ENCODE peak calls at places on chromosomes 6 and 20, in five cellular contexts. D is activated T-cell treated with anti-CD3 and anti-CD28 coated beads, Interleukin-2, amount 50 U/mL, for 4 hours; A is NCI-H146; B is H9; F is osteocyte. V is an unnamed sample.

GRCh38 chr6:84457276-84457675 is 229.8 kb upstream of the CEP162 start:
- DNase-seq in A (no peak), D (no peak), F (no peak), B (no peak), V (no peak)

GRCh38 chr6:134374486-134374885 is 56.6 kb upstream of the SGK1 start:
- DNase-seq in D (no peak), A (no peak), F (no peak), B (no peak), V (peak)

GRCh38 chr6:150395388-150396009 is 26.7 kb downstream of the IYD start:
- DNase-seq in D (no peak), F (no peak), B (peak), A (peak), V (peak)

GRCh38 chr6:13832778-13833177 is 18.4 kb upstream of the MCUR1 start:
- DNase-seq in A (no peak), D (no peak), F (no peak), B (no peak), V (no peak)

GRCh38 chr6:114063956-114064355 is 93.0 kb upstream of the HDAC2 start:
- DNase-seq in D (no peak), A (no peak), F (no peak), B (no peak), V (no peak)

GRCh38 chr6:93516441-93516840 is 97.1 kb upstream of the EPHA7 start:
- DNase-seq in D (no peak), B (no peak), F (no peak), A (no peak), V (no peak)

GRCh38 chr20:22663528-22664025 is 79.2 kb upstream of the FOXA2 start:
- DNase-seq in D (no peak), A (peak), B (peak), F (no peak), V (no peak)

GRCh38 chr6:168193816-168194701 is 115.0 kb upstream of the FRMD1 start:
- DNase-seq in A (no peak), D (no peak), F (peak), B (peak), V (peak)

GRCh38 chr20:3071610-3072529 is at the start of gene OXT:
- DNase-seq in D (peak), A (peak), F (no peak), B (peak), V (no peak)

GRCh38 chr6:106360410-106360988 is at the start of gene CRYBG1:
- DNase-seq in A (peak), B (peak), F (peak), D (peak), V (peak)

GRCh38 chr20:53831812-53832211 is 238.2 kb upstream of the ZNF217 start:
- DNase-seq in A (no peak), F (no peak), B (no peak), D (no peak), V (no peak)

GRCh38 chr6:89487864-89488263 is 54.9 kb downstream of the ANKRD6 start:
- DNase-seq in F (no peak), A (peak), D (no peak), B (no peak), V (no peak)

GRCh38 chr6:166434336-166434735 is 51.6 kb upstream of the MPC1 start:
- DNase-seq in B (peak), D (no peak), F (no peak), A (no peak), V (no peak)

GRCh38 chr6:157035576-157035975 is 258.4 kb downstream of the ARID1B start:
- DNase-seq in A (no peak), D (no peak), F (no peak), B (no peak), V (no peak)

GRCh38 chr20:32510601-32511357 is 74.4 kb downstream of the NOL4L start:
- DNase-seq in F (no peak), B (peak), A (peak), D (no peak), V (peak)

GRCh38 chr6:100892693-100893092 is 11.6 kb upstream of the ASCC3 start:
- DNase-seq in B (peak), D (no peak), A (peak), F (no peak), V (peak)

GRCh38 chr20:13681248-13682125 is 42.8 kb upstream of the TASP1 start:
- DNase-seq in A (no peak), F (no peak), B (no peak), D (no peak), V (peak)

GRCh38 chr6:105733556-105734162 is 330.8 kb upstream of the PREP start:
- DNase-seq in A (peak), B (no peak), D (no peak), F (no peak), V (no peak)